ENCODE peak calls at places on chromosomes 13 and 19, in eight cellular contexts. F, D, V, R, G, C, H and T are unnamed samples.

GRCh38 chr19:3404324-3405260 is 38.2 kb downstream of the NFIC start:
- DNase-seq in H (peak), C (peak), F (peak), V (peak), R (peak), G (peak), D (peak), T (peak)

GRCh38 chr19:18230941-18231734 is 4.9 kb upstream of the PDE4C start:
- DNase-seq in D (no peak), C (no peak), R (no peak), G (no peak), F (no peak), H (no peak), V (no peak), T (no peak)

GRCh38 chr19:48239120-48239519 is 16.6 kb downstream of the CARD8 start:
- DNase-seq in F (no peak), V (no peak), H (no peak), R (no peak), C (no peak), D (no peak), G (no peak), T (no peak)

GRCh38 chr13:32191452-32191998 is 123.6 kb downstream of the ZAR1L start:
- DNase-seq in R (no peak), D (no peak), F (no peak), G (no peak), V (no peak), C (no peak), H (no peak), T (no peak)

GRCh38 chr19:41599175-41599966 is 23.4 kb downstream of the CEACAM21 start:
- DNase-seq in V (no peak), C (no peak), G (no peak), R (no peak), H (no peak), F (no peak), D (no peak), T (no peak)

GRCh38 chr13:69213331-69213850 is 894.2 kb upstream of the ATXN8OS start:
- DNase-seq in F (no peak), G (no peak), C (no peak), D (no peak), V (no peak), R (no peak), H (no peak), T (no peak)

GRCh38 chr19:18322318-18322758 is 538 bp downstream of the LSM4 start:
- DNase-seq in V (peak), D (peak), H (no peak), R (peak), G (peak), C (no peak), F (no peak), T (peak)

GRCh38 chr13:106532111-106532929 is 3.1 kb downstream of the EFNB2 start:
- DNase-seq in D (peak), C (no peak), R (peak), G (peak), H (peak), V (peak), F (no peak), T (peak)

GRCh38 chr13:101397742-101398141 is 18.6 kb downstream of the NALCN start:
- DNase-seq in D (peak), V (no peak), C (no peak), R (peak), G (peak), H (no peak), F (no peak), T (peak)

GRCh38 chr19:18865106-18865972 is 30.6 kb downstream of the CERS1 start:
- DNase-seq in C (no peak), F (peak), D (no peak), V (no peak), R (peak), G (no peak), H (no peak), T (no peak)

GRCh38 chr19:12733907-12734214 is 623 bp downstream of the TRIR start:
- DNase-seq in H (no peak), R (no peak), G (no peak), C (no peak), V (no peak), F (no peak), D (no peak), T (no peak)

GRCh38 chr19:15869109-15869555 is 28.7 kb downstream of the CYP4F2 start:
- DNase-seq in H (no peak), C (no peak), R (peak), D (peak), G (no peak), F (no peak), V (peak), T (peak)

GRCh38 chr19:6947745-6948144 is 60.4 kb downstream of the ADGRE1 start:
- DNase-seq in D (peak), V (no peak), G (no peak), F (no peak), R (peak), C (no peak), H (no peak), T (peak)

GRCh38 chr19:39325778-39326680 is 5.4 kb upstream of the LRFN1 start:
- DNase-seq in H (no peak), F (no peak), R (peak), D (peak), V (peak), G (peak), C (no peak), T (peak)

GRCh38 chr13:23610966-23611486 is 40.8 kb downstream of the TNFRSF19 start:
- DNase-seq in H (no peak), F (no peak), R (no peak), C (no peak), D (peak), V (no peak), G (peak), T (peak)

GRCh38 chr13:23609414-23610186 is 39.4 kb downstream of the TNFRSF19 start:
- DNase-seq in D (peak), R (peak), C (no peak), G (peak), H (no peak), F (no peak), V (no peak), T (peak)

GRCh38 chr13:23610187-23610576 is 40.0 kb downstream of the TNFRSF19 start:
- DNase-seq in H (no peak), F (no peak), G (peak), C (peak), V (no peak), R (no peak), D (peak), T (no peak)

GRCh38 chr13:23608138-23608537 is 37.9 kb downstream of the TNFRSF19 start:
- DNase-seq in G (no peak), H (no peak), C (no peak), R (no peak), D (no peak), F (no peak), V (no peak), T (no peak)

DNA sequence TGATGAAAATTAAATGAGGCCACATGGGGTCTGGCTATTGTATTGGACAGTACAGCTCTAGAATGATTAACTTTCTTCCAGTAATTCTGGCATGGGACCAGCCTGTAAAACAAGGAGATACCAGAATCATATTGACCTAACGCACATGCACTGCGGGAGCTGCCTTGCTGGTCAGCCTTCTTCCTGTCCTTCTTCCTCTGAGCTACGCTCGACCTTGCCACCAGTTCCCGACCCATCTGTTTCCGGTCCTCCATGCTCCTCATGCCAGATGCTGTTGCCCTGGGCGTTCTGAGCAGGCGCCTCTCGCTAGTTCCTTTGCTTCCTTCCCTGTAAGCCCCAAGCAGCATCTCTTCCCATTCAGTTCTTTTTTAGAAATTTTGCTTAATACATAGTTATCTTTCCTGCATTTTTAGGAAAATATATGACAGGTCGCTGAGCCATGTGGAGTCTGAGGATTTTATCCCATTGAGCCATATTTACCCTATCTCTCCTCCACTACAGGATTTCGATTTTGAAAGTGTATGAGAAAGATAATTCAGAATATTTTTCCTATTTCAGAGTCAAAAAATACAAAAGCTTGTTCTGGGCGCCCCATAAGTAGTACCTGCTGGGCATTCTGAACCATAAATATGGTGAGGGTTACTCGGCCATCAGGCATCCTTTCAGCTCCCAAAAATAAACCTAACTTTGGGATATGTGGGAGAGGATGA is 38.6 kb downstream of the TNFRSF19 start:
- DNase-seq in F (no peak), G (peak), D (peak), R (no peak), C (peak), H (peak), V (peak), T (no peak)
- H3K4me3 ChIP-seq in F (no peak), G (no peak), D (no peak), R (no peak), C (no peak), H (no peak), V (no peak), T (no peak)

GRCh38 chr13:44307255-44307654 is 66.4 kb upstream of the SERP2 start:
- DNase-seq in C (no peak), F (no peak), R (no peak), D (no peak), G (peak), H (no peak), V (no peak), T (no peak)
- TF ChIP-seq CTCF in C (no peak), F (no peak), R (no peak), D (no peak), G (no peak), H (no peak), V (no peak), T (no peak)

DNA sequence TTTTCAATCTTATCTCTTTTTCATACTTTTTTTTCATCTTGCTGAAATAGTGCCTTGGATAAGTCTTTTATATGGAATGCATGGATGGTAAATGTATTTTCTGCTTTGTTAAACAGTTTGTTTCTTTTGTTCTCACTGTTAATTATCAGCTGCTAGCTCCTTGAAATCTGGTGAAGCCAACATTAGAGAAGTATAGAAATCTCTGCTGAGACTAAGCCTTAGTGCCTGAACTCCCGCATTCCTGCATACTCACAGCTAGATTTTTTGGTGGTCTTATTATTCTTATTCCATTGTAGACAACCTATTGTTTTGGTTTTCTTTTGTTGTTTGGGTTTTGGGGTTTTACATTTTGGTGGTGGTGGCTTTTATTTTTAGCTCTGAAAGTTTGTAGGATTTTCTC is 48.4 kb downstream of the DNAJC15 start:
- DNase-seq in C (no peak), R (no peak), G (no peak), F (no peak), H (no peak), V (no peak), D (no peak), T (no peak)
- H3K4me3 ChIP-seq in C (no peak), R (no peak), G (no peak), F (no peak), H (no peak), V (no peak), D (no peak), T (no peak)

GRCh38 chr13:53340505-53341143 is 312.0 kb downstream of the OLFM4 start:
- DNase-seq in C (no peak), G (no peak), F (no peak), H (no peak), D (no peak), R (no peak), V (no peak), T (no peak)
- TF ChIP-seq CTCF in C (no peak), G (no peak), F (no peak), H (no peak), D (no peak), R (no peak), V (no peak), T (no peak)

GRCh38 chr19:58440556-58440955 is 603 bp upstream of the ZNF132 start:
- DNase-seq in F (peak), V (no peak), H (no peak), C (no peak), D (no peak), G (no peak), R (no peak), T (no peak)
- H3K4me3 ChIP-seq in F (peak), V (peak), H (peak), C (peak), D (peak), G (peak), R (peak), T (peak)

GRCh38 chr19:840519-841206 is at the start of gene PRTN3:
- DNase-seq in R (no peak), C (no peak), V (no peak), G (no peak), F (no peak), D (no peak), H (no peak), T (no peak)

GRCh38 chr19:843836-844299 is 3.1 kb downstream of the PRTN3 start:
- DNase-seq in R (no peak), V (no peak), D (no peak), C (peak), F (no peak), G (no peak), H (no peak), T (no peak)

GRCh38 chr19:844300-844971 is 3.6 kb downstream of the PRTN3 start:
- DNase-seq in V (no peak), G (no peak), R (peak), C (no peak), H (no peak), D (no peak), F (no peak), T (no peak)

GRCh38 chr19:845707-846481 is 5.1 kb downstream of the PRTN3 start:
- DNase-seq in D (no peak), V (no peak), G (no peak), F (peak), R (no peak), C (no peak), H (no peak), T (no peak)

GRCh38 chr19:843180-843835 is 2.5 kb downstream of the PRTN3 start:
- DNase-seq in G (no peak), H (no peak), R (peak), V (peak), F (no peak), C (peak), D (no peak), T (no peak)
- TF ChIP-seq CTCF in G (no peak), H (no peak), R (peak), V (no peak), F (no peak), C (no peak), D (no peak), T (no peak)